ENCODE peak calls at places on chromosome 21, in seven cellular contexts. Y, S, B, U, E, M and I are unnamed samples.

GRCh38 chr21:33884361-33885157 is 31.0 kb downstream of the ATP5PO start:
- DNase-seq in E (peak), Y (no peak), U (no peak), M (no peak), B (no peak), S (no peak), I (no peak)

GRCh38 chr21:26165331-26165730 is 5.2 kb downstream of the APP start:
- DNase-seq in E (peak), S (no peak), M (no peak), U (no peak), B (no peak), Y (no peak), I (no peak)

GRCh38 chr21:36964832-36965719 is 1.4 kb downstream of the HLCS start:
- DNase-seq in B (no peak), E (no peak), Y (no peak), S (no peak), U (no peak), M (no peak), I (no peak)

GRCh38 chr21:35603471-35603870 is 456.9 kb downstream of the SETD4 start:
- DNase-seq in S (no peak), B (no peak), Y (no peak), M (no peak), E (no peak), U (no peak), I (no peak)

GRCh38 chr21:42702720-42703119 is 49.3 kb downstream of the PDE9A start:
- DNase-seq in Y (no peak), M (no peak), U (no peak), S (no peak), B (no peak), E (no peak), I (no peak)

GRCh38 chr21:34956416-34957316 is 92.4 kb downstream of the RUNX1 start:
- DNase-seq in E (no peak), M (no peak), U (no peak), B (no peak), S (no peak), Y (no peak), I (no peak)

GRCh38 chr21:32172106-32172505 is 106.7 kb downstream of the MIS18A start:
- DNase-seq in S (no peak), B (no peak), E (no peak), M (no peak), U (no peak), Y (no peak), I (no peak)

GRCh38 chr21:34511154-34511553 is 856 bp downstream of the KCNE1 start:
- DNase-seq in S (no peak), M (no peak), B (no peak), E (peak), U (no peak), Y (peak), I (no peak)

GRCh38 chr21:35828161-35828560 is 232.2 kb downstream of the SETD4 start:
- DNase-seq in M (no peak), Y (no peak), B (no peak), U (no peak), E (no peak), S (no peak), I (no peak)

GRCh38 chr21:24259241-24259640 is 1348.0 kb downstream of the MRPL39 start:
- DNase-seq in Y (no peak), U (no peak), B (no peak), M (no peak), E (no peak), S (no peak), I (no peak)

GRCh38 chr21:42461881-42462877 is 33.8 kb downstream of the RSPH1 start:
- DNase-seq in B (no peak), U (no peak), M (no peak), S (peak), E (no peak), Y (no peak), I (no peak)

GRCh38 chr21:42160111-42160949 is 58.6 kb upstream of the ABCG1 start:
- DNase-seq in E (no peak), S (peak), M (no peak), U (no peak), Y (no peak), B (no peak), I (no peak)

GRCh38 chr21:37198989-37199924 is 67.9 kb downstream of the VPS26C start:
- DNase-seq in U (no peak), E (peak), B (no peak), M (no peak), Y (no peak), S (no peak), I (no peak)

GRCh38 chr21:31875424-31876097 is 2.7 kb downstream of the HUNK start:
- DNase-seq in S (no peak), B (no peak), Y (no peak), M (no peak), E (no peak), U (no peak), I (no peak)

GRCh38 chr21:42983102-42983501 is 8.7 kb downstream of the PKNOX1 start:
- DNase-seq in E (no peak), Y (no peak), M (no peak), B (no peak), S (no peak), U (no peak), I (no peak)

GRCh38 chr21:31909153-31909771 is 36.4 kb downstream of the HUNK start:
- DNase-seq in Y (no peak), U (no peak), M (no peak), B (no peak), E (no peak), S (no peak), I (no peak)

GRCh38 chr21:37454869-37455503 is 88.4 kb downstream of the DYRK1A start:
- DNase-seq in U (no peak), S (no peak), B (no peak), Y (no peak), E (no peak), M (no peak), I (no peak)

GRCh38 chr21:25080706-25081495 is 526.4 kb downstream of the MRPL39 start:
- DNase-seq in E (no peak), M (no peak), S (no peak), B (no peak), Y (no peak), U (no peak), I (no peak)

GRCh38 chr21:25537174-25537573 is 70.1 kb downstream of the MRPL39 start:
- DNase-seq in M (no peak), Y (no peak), U (no peak), B (no peak), E (no peak), S (no peak), I (no peak)

GRCh38 chr21:42685954-42686500 is 32.6 kb downstream of the PDE9A start:
- DNase-seq in B (no peak), M (no peak), E (no peak), U (no peak), S (no peak), Y (no peak), I (no peak)

GRCh38 chr21:35617491-35617890 is 442.8 kb downstream of the SETD4 start:
- DNase-seq in M (no peak), Y (no peak), U (no peak), E (no peak), B (no peak), S (no peak), I (no peak)

GRCh38 chr21:25960423-25960822 is 210.1 kb downstream of the APP start:
- DNase-seq in E (no peak), U (no peak), S (no peak), B (no peak), Y (no peak), M (no peak), I (no peak)

GRCh38 chr21:41023936-41024335 is 144.0 kb upstream of the BACE2 start:
- DNase-seq in Y (no peak), E (no peak), B (no peak), S (no peak), U (no peak), M (no peak), I (no peak)

GRCh38 chr21:41024341-41025056 is 143.5 kb upstream of the BACE2 start:
- DNase-seq in Y (no peak), B (no peak), M (no peak), U (no peak), E (peak), S (no peak), I (no peak)

GRCh38 chr21:41029573-41029972 is 138.4 kb upstream of the BACE2 start:
- DNase-seq in S (no peak), B (no peak), U (no peak), E (no peak), M (no peak), Y (no peak), I (no peak)

DNA sequence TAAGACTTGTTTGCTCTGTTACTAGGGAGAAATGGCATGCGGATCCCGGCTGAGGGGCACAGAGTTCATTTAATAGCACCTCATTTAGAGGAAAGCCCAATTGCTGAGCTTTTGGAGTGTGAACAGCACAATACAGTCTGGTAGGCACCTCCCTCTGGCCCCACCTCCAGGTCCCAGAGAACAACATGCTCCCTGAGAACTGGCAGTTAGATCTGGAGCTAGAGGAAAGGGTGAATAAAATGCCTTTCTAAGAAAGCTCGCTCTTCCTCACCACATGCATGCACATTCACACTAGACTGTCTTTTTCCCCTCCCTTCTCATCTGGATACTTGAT is 142.9 kb upstream of the BACE2 start:
- DNase-seq in S (no peak), B (no peak), M (no peak), E (no peak), U (no peak), Y (no peak), I (no peak)
- H3K4me3 ChIP-seq in S (no peak), B (no peak), M (no peak), E (no peak), U (no peak), Y (no peak), I (no peak)

GRCh38 chr21:40846566-40847411 is at the start of gene DSCAM:
- DNase-seq in B (no peak), U (no peak), M (no peak), E (peak), S (no peak), Y (no peak), I (no peak)
- TF ChIP-seq CTCF in B (no peak), U (no peak), M (no peak), E (no peak), S (no peak), Y (no peak), I (no peak)

DNA sequence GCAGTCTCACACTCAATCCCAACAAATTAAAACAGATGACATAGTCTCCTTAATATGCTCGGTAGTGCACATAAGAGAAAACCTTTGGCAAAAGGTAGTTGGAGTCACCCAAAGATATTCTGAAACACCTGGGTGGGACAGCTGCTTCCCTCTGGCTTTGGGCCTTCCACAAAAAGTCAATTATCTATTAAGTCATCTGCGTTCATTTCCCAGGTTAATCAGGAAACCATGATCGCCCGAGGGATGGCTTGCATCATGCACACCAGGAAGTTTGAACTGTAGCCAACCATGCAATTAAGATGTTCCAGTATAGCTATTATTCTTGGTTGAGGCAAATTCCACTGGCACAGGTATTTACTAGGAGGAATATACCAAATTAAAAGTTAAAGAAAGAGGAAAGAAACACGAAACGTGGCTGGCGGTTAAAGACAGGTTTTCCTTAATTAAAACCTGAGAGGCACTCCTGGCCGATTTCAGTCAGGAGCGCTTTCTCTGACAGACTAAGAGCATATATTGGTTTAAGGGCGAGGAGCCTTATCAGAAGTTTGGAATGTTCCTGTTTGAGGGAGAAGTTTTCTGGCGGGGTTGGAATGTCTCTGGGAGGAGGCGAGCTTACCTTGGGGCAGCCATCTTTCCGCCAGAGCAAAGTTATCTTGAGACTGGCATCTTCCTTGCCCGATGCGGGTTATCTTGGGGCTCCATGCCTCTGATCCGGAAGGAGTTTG is 19.9 kb downstream of the CLDN17 start:
- DNase-seq in Y (no peak), M (no peak), U (no peak), S (no peak), B (no peak), E (peak), I (no peak)
- H3K27ac ChIP-seq in Y (no peak), M (no peak), U (no peak), S (no peak), B (no peak), E (peak), I (no peak)

DNA sequence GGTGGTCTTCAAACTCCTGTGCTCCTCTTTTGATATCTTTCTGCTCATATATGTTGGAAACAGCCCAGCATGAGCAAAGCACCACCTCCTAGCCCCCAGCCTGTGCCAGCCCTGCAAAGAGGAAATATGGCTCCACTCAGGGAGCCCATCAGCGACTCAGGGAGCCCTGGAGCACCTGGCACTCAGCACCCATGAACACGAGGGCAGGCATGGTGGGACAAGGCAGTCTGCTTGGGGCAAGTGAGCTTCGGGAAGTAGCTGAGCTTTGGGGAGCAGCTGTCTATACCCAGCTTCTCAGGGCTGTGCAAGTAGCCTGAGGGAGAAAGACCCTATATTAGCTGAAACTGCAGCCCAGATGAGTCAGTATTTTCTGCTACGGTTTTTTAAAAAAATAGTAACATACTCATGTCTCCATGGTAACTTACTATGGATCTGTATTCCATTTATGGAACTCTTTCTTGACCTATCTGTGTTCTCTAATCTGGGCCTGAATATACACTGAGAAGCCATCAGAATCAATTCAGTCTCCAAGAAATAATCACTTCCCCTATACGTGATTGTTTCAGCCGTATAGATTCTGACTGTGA is 1.6 kb upstream of the ETS2 start:
- DNase-seq in S (peak), E (no peak), U (no peak), Y (no peak), B (no peak), M (no peak), I (peak)
- H3K4me3 ChIP-seq in S (no peak), E (no peak), U (no peak), Y (no peak), B (no peak), M (no peak), I (no peak)

GRCh38 chr21:44522753-44523204 is 17.2 kb downstream of the KRTAP10-1 start:
- DNase-seq in S (no peak), B (no peak), U (no peak), E (no peak), Y (no peak), M (no peak), I (no peak)

GRCh38 chr21:44523567-44524181 is 16.3 kb downstream of the KRTAP10-1 start:
- DNase-seq in S (no peak), M (no peak), B (no peak), E (no peak), U (no peak), Y (no peak), I (no peak)

GRCh38 chr21:44520326-44521300 is 19.4 kb downstream of the KRTAP10-1 start:
- DNase-seq in E (no peak), Y (no peak), S (peak), M (peak), U (no peak), B (no peak), I (no peak)

GRCh38 chr21:44521301-44521927 is 18.6 kb downstream of the KRTAP10-1 start:
- DNase-seq in U (no peak), B (no peak), Y (no peak), E (no peak), M (peak), S (peak), I (no peak)

GRCh38 chr21:44521928-44522752 is 17.9 kb downstream of the KRTAP10-1 start:
- DNase-seq in E (no peak), B (no peak), Y (no peak), M (peak), U (peak), S (peak), I (no peak)
- TF ChIP-seq CTCF in E (no peak), B (no peak), Y (no peak), M (no peak), U (no peak), S (no peak), I (no peak)

DNA sequence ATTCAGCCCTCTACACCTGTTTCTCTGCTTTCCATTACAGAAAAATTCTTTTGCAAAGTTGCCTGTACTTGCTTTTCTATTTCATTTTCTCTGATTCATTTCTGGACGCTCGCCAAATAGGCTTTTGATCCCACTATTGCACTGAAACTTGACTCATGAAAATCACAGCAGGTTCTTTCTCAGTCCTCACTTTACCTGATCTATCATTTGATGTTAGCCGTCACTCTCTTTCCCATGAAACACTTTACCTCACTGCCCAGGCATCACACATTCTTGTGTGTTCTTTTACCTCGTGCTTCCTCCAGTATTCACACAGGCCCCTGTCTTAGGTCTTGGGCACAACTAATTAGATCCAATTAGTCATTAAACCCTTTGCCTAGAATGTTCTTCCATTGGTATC is 26.2 kb downstream of the HSPA13 start:
- DNase-seq in S (no peak), M (no peak), E (peak), Y (no peak), B (no peak), U (no peak), I (no peak)
- H3K27ac ChIP-seq in S (no peak), M (no peak), E (no peak), Y (no peak), B (no peak), U (no peak), I (no peak)